ENCODE peak calls at places on chromosomes 12 and 14, in four cellular contexts. U, Z, T and F are unnamed samples.

GRCh38 chr12:22856120-22856699 is 231.2 kb downstream of the ETNK1 start:
- DNase-seq in U (no peak), Z (peak), T (peak), F (no peak)

GRCh38 chr12:115468087-115468510 is 784.1 kb upstream of the TBX3 start:
- DNase-seq in U (no peak), Z (peak), T (no peak), F (no peak)

GRCh38 chr12:102419094-102419764 is 61.1 kb downstream of the IGF1 start:
- DNase-seq in U (no peak), Z (no peak), T (no peak), F (no peak)

GRCh38 chr12:83128529-83128928 is 441.8 kb downstream of the TMTC2 start:
- DNase-seq in U (no peak), Z (no peak), T (peak), F (no peak)

GRCh38 chr12:96205909-96206308 is 11.7 kb downstream of the ELK3 start:
- DNase-seq in U (no peak), Z (no peak), T (no peak), F (no peak)

GRCh38 chr14:101464984-101465794 is 96.1 kb upstream of the DIO3 start:
- DNase-seq in U (no peak), Z (no peak), T (no peak), F (no peak)

GRCh38 chr14:85187521-85187920 is 342.4 kb upstream of the FLRT2 start:
- DNase-seq in U (no peak), Z (no peak), T (no peak), F (no peak)

GRCh38 chr12:108788076-108788782 is 56.9 kb upstream of the CORO1C start:
- DNase-seq in U (no peak), Z (no peak), T (no peak), F (no peak)

GRCh38 chr14:50529288-50530179 is 2.8 kb downstream of the MAP4K5 start:
- DNase-seq in U (no peak), Z (no peak), T (peak), F (no peak)

GRCh38 chr12:12064596-12064995 is 6.1 kb upstream of the BCL2L14 start:
- DNase-seq in U (no peak), Z (no peak), T (no peak), F (no peak)

GRCh38 chr14:61891810-61892209 is 129.6 kb downstream of the SNAPC1 start:
- DNase-seq in U (no peak), Z (no peak), T (no peak), F (no peak)

GRCh38 chr14:77296155-77296554 is 24.5 kb downstream of the POMT2 start:
- DNase-seq in U (no peak), Z (no peak), T (no peak), F (no peak)

GRCh38 chr14:24806061-24806678 is 172.2 kb upstream of the GZMB start:
- DNase-seq in U (peak), Z (peak), T (peak), F (peak)

GRCh38 chr12:54998958-54999510 is 14.5 kb upstream of the TESPA1 start:
- DNase-seq in U (no peak), Z (peak), T (no peak), F (no peak)

GRCh38 chr12:49934505-49934904 is 16.0 kb upstream of the AQP2 start:
- DNase-seq in U (no peak), Z (no peak), T (no peak), F (no peak)

GRCh38 chr12:20696181-20696580 is 1.0 kb downstream of the SLCO1C1 start:
- DNase-seq in U (no peak), Z (no peak), T (no peak), F (no peak)

GRCh38 chr12:91319071-91319760 is 136.6 kb upstream of the DCN start:
- DNase-seq in U (no peak), Z (no peak), T (no peak), F (no peak)

GRCh38 chr12:111057726-111058125 is 137.3 kb upstream of the MYL2 start:
- DNase-seq in U (no peak), Z (no peak), T (no peak), F (no peak)

GRCh38 chr12:69874606-69875005 is 49.6 kb downstream of the MYRFL start:
- DNase-seq in U (no peak), Z (no peak), T (no peak), F (no peak)

GRCh38 chr12:7806863-7807487 is 17.8 kb downstream of the NANOG start:
- DNase-seq in U (peak), Z (peak), T (peak), F (peak)

GRCh38 chr12:12585115-12585862 is 22.6 kb upstream of the DUSP16 start:
- DNase-seq in U (no peak), Z (no peak), T (no peak), F (no peak)

GRCh38 chr12:12645485-12645884 is 33.8 kb downstream of the CREBL2 start:
- DNase-seq in U (no peak), Z (peak), T (peak), F (no peak)

GRCh38 chr14:28412076-28412475 is 354.5 kb upstream of the FOXG1 start:
- DNase-seq in U (no peak), Z (no peak), T (peak), F (no peak)

GRCh38 chr12:59357811-59358210 is 238.0 kb upstream of the SLC16A7 start:
- DNase-seq in U (no peak), Z (no peak), T (peak), F (no peak)

GRCh38 chr14:101591121-101591520 is 29.8 kb downstream of the DIO3 start:
- DNase-seq in U (no peak), Z (no peak), T (no peak), F (no peak)

GRCh38 chr12:6279631-6280030 is 30.9 kb upstream of the PLEKHG6 start:
- DNase-seq in U (peak), Z (no peak), T (no peak), F (no peak)

GRCh38 chr12:106274012-106274411 is 26.2 kb upstream of the CKAP4 start:
- DNase-seq in U (no peak), Z (no peak), T (no peak), F (no peak)

GRCh38 chr14:88437659-88438058 is 52.2 kb downstream of the SPATA7 start:
- DNase-seq in U (no peak), Z (no peak), T (peak), F (no peak)

GRCh38 chr14:92938235-92938875 is 15.4 kb downstream of the CHGA start:
- DNase-seq in U (no peak), Z (no peak), T (no peak), F (no peak)

GRCh38 chr14:104226421-104227385 is 88.3 kb downstream of the KIF26A start:
- DNase-seq in U (peak), Z (no peak), T (no peak), F (no peak)

GRCh38 chr12:83477706-83478105 is 791.0 kb downstream of the TMTC2 start:
- DNase-seq in U (no peak), Z (no peak), T (no peak), F (no peak)

GRCh38 chr14:40697221-40697620 is 909.5 kb upstream of the LRFN5 start:
- DNase-seq in U (no peak), Z (no peak), T (no peak), F (no peak)

GRCh38 chr12:87827638-87828264 is 201.4 kb downstream of the C12orf50 start:
- DNase-seq in U (no peak), Z (no peak), T (peak), F (no peak)

GRCh38 chr14:88482524-88482923 is 72.3 kb downstream of the PTPN21 start:
- DNase-seq in U (no peak), Z (no peak), T (no peak), F (no peak)

GRCh38 chr12:39503445-39503844 is 60.5 kb upstream of the KIF21A start:
- DNase-seq in U (no peak), Z (no peak), T (peak), F (no peak)

DNA sequence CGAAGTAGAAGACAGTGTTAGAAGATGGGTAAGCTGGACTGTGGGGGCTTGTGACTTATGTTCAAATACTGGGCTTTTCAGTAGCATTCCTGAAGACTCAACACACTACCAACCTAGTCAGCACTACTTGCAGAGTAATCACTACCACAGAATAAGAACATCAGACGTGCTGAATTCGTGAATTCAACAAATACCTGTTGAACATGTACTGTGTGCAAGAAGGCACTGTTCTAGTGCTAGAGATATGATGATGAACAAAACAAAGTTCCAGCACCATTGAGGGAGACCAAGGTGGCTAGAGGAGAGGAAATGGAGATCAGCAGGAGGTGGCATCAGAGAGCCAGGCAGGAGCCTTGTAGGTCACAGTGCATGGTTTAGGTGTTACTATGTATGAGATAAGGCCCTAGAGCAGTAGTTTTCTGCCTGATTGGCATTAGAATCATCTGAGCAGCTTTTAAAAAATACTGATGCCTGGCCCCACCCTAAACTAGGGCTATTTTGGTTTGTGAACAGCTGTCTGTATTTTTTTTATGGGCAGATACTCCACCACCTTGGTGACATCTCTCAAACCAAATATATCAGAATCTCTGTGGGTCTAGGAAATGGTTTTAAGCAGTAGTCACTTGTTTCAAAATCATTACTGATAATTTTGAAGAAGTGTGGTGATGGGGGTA is 26.8 kb downstream of the FERMT2 start:
- DNase-seq in U (no peak), Z (no peak), T (no peak), F (no peak)
- TF ChIP-seq CTCF in U (no peak), Z (peak), T (no peak), F (no peak)

GRCh38 chr12:117363953-117364486 is 2.6 kb upstream of the NOS1 start:
- DNase-seq in U (no peak), Z (no peak), T (no peak), F (no peak)
- TF ChIP-seq CTCF in U (no peak), Z (no peak), T (no peak), F (no peak)

GRCh38 chr12:112854344-112854743 is 52.4 kb upstream of the OAS1 start:
- DNase-seq in U (no peak), Z (no peak), T (no peak), F (no peak)

GRCh38 chr12:112858776-112859175 is 48.0 kb upstream of the OAS1 start:
- DNase-seq in U (no peak), Z (no peak), T (no peak), F (no peak)

GRCh38 chr12:112852810-112853209 is 54.0 kb upstream of the OAS1 start:
- DNase-seq in U (no peak), Z (no peak), T (no peak), F (no peak)

GRCh38 chr12:112852127-112852526 is 54.6 kb upstream of the OAS1 start:
- DNase-seq in U (no peak), Z (no peak), T (no peak), F (no peak)

GRCh38 chr12:112855375-112855774 is 51.4 kb upstream of the OAS1 start:
- DNase-seq in U (no peak), Z (no peak), T (no peak), F (no peak)
- TF ChIP-seq CTCF in U (no peak), Z (no peak), T (no peak), F (peak)

GRCh38 chr14:60184597-60185555 is 19.7 kb upstream of the DHRS7 start:
- DNase-seq in U (no peak), Z (no peak), T (peak), F (no peak)
- TF ChIP-seq CTCF in U (no peak), Z (no peak), T (no peak), F (peak)